ENCODE peak calls at places on chromosomes 5 and 9, in seven cellular contexts. N, X, A, Q, Z, P and E are unnamed samples.

GRCh38 chr9:5422276-5422675 is 15.4 kb downstream of the PLGRKT start:
- DNase-seq in N (no peak), X (no peak), A (no peak), Q (no peak), Z (no peak), P (no peak), E (no peak)

GRCh38 chr5:15577132-15577531 is 77.2 kb downstream of the FBXL7 start:
- DNase-seq in N (no peak), X (no peak), A (no peak), Q (no peak), Z (no peak), P (no peak), E (no peak)

GRCh38 chr9:136711751-136712689 is at the start of gene DIPK1B:
- DNase-seq in N (no peak), X (peak), A (no peak), Q (peak), Z (peak), P (no peak), E (peak)

GRCh38 chr9:127816728-127817127 is 14.0 kb downstream of the FPGS start:
- DNase-seq in N (no peak), X (no peak), A (no peak), Q (no peak), Z (no peak), P (no peak), E (no peak)

GRCh38 chr5:31172881-31173280 is 20.6 kb upstream of the CDH6 start:
- DNase-seq in N (no peak), X (no peak), A (no peak), Q (peak), Z (no peak), P (no peak), E (no peak)

GRCh38 chr9:128026255-128027165 is 40.6 kb downstream of the NAIF1 start:
- DNase-seq in N (no peak), X (no peak), A (no peak), Q (no peak), Z (no peak), P (no peak), E (no peak)

GRCh38 chr5:152547202-152547601 is 142.1 kb upstream of the NMUR2 start:
- DNase-seq in N (no peak), X (no peak), A (no peak), Q (no peak), Z (no peak), P (no peak), E (no peak)

GRCh38 chr9:68416891-68417570 is 60.6 kb downstream of the PGM5 start:
- DNase-seq in N (peak), X (peak), A (no peak), Q (peak), Z (peak), P (peak), E (peak)

GRCh38 chr5:178392386-178392785 is 159.8 kb upstream of the PHYKPL start:
- DNase-seq in N (no peak), X (no peak), A (no peak), Q (no peak), Z (no peak), P (no peak), E (no peak)

GRCh38 chr9:91408475-91408874 is 15.2 kb downstream of the NFIL3 start:
- DNase-seq in N (no peak), X (no peak), A (peak), Q (peak), Z (no peak), P (no peak), E (no peak)

GRCh38 chr9:114284316-114285060 is 38.4 kb upstream of the ORM1 start:
- DNase-seq in N (no peak), X (no peak), A (no peak), Q (no peak), Z (no peak), P (no peak), E (no peak)

GRCh38 chr5:103674321-103674720 is 111.7 kb upstream of the NUDT12 start:
- DNase-seq in N (no peak), X (no peak), A (no peak), Q (no peak), Z (no peak), P (no peak), E (no peak)

GRCh38 chr5:120991569-120991968 is 527.5 kb downstream of the PRR16 start:
- DNase-seq in N (no peak), X (no peak), A (no peak), Q (no peak), Z (no peak), P (no peak), E (no peak)

GRCh38 chr9:20355022-20355421 is 267.3 kb downstream of the MLLT3 start:
- DNase-seq in N (peak), X (no peak), A (peak), Q (peak), Z (no peak), P (no peak), E (no peak)

GRCh38 chr5:73997936-73998335 is 371.9 kb downstream of the ARHGEF28 start:
- DNase-seq in N (no peak), X (no peak), A (peak), Q (peak), Z (no peak), P (no peak), E (no peak)

GRCh38 chr9:36815023-36815422 is 219.0 kb downstream of the PAX5 start:
- DNase-seq in N (no peak), X (no peak), A (no peak), Q (no peak), Z (no peak), P (no peak), E (no peak)

GRCh38 chr9:105908069-105908468 is 213.7 kb downstream of the TMEM38B start:
- DNase-seq in N (peak), X (no peak), A (no peak), Q (no peak), Z (no peak), P (no peak), E (no peak)

GRCh38 chr5:130158036-130158435 is 253.8 kb downstream of the CHSY3 start:
- DNase-seq in N (no peak), X (no peak), A (no peak), Q (no peak), Z (no peak), P (no peak), E (no peak)

GRCh38 chr9:117691367-117691766 is 12.8 kb upstream of the TLR4 start:
- DNase-seq in N (no peak), X (no peak), A (no peak), Q (no peak), Z (no peak), P (no peak), E (no peak)

GRCh38 chr5:123097483-123097870 is 8.4 kb downstream of the PRDM6 start:
- DNase-seq in N (no peak), X (no peak), A (no peak), Q (no peak), Z (no peak), P (no peak), E (no peak)

GRCh38 chr5:123095694-123096120 is 6.7 kb downstream of the PRDM6 start:
- DNase-seq in N (no peak), X (no peak), A (no peak), Q (no peak), Z (no peak), P (no peak), E (no peak)

GRCh38 chr5:123097871-123098735 is 9.1 kb downstream of the PRDM6 start:
- DNase-seq in N (no peak), X (no peak), A (no peak), Q (no peak), Z (peak), P (no peak), E (peak)

GRCh38 chr5:123098767-123099513 is 9.9 kb downstream of the PRDM6 start:
- DNase-seq in N (no peak), X (no peak), A (no peak), Q (no peak), Z (peak), P (no peak), E (peak)

GRCh38 chr5:123099514-123100151 is 10.6 kb downstream of the PRDM6 start:
- DNase-seq in N (no peak), X (no peak), A (no peak), Q (no peak), Z (peak), P (peak), E (peak)
- H3K4me3 ChIP-seq in N (no peak), X (no peak), A (peak), Q (no peak), Z (peak), P (peak), E (peak)

DNA sequence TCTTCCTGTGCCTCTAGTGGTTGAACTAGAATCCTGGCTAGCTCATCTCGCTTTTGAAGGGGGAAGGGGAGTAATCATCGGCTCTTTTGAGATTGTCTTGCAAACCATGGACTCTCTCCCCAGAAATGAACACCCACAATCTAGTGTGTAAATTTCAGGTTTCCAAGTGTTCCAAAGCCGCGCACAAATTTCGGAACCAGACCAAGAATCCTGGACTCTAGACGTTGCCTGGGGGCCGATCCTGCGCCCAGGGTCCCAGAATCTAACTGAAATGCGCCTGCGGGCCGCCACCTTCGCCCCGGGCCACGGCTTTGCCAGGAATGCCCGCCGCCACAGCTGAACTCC is 4.8 kb upstream of the FOXE1 start:
- DNase-seq in N (no peak), X (no peak), A (no peak), Q (no peak), Z (peak), P (no peak), E (peak)
- TF ChIP-seq EZH2 in N (no peak), X (no peak), A (no peak), Q (peak), Z (peak), P (no peak), E (peak)

GRCh38 chr9:116152941-116153764 is 438 bp upstream of the PAPPA start:
- DNase-seq in N (peak), X (peak), A (peak), Q (peak), Z (peak), P (no peak), E (peak)

GRCh38 chr9:116155700-116156045 is 2.1 kb downstream of the PAPPA start:
- DNase-seq in N (no peak), X (peak), A (peak), Q (peak), Z (peak), P (no peak), E (peak)

GRCh38 chr9:116154976-116155699 is 1.5 kb downstream of the PAPPA start:
- DNase-seq in N (no peak), X (peak), A (peak), Q (peak), Z (peak), P (no peak), E (peak)

GRCh38 chr9:116153765-116154333 is at the start of gene PAPPA:
- DNase-seq in N (no peak), X (peak), A (no peak), Q (peak), Z (no peak), P (no peak), E (peak)

DNA sequence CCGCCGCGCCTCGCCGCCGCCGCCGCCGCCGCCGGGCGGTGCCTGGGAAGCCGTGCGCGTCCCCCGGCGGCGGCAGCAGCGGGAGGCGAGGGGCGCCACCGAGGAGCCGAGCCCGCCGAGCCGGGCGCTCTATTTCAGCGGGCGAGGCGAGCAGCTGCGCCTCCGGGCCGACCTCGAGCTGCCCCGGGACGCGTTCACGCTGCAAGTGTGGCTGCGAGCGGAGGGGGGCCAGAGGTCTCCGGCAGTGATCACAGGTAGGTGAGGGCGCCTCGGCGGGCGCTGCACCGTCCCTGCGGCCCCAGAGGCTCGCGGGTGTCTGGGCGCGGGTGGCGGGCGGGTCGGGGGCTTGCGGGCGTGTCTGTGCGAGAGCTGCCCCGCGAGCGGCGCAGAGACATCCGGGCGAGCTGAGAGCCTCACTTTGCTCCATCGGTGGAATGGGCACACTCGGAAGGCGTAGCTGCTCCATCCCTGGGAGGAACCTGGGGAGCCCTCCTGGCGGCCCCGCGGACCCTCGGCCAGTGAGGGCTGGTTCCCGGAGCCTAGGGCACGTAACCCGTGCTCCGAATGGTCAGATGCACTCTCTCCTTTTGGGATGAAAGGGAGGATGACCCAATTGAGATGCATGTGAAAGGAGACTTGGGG is 864 bp downstream of the PAPPA start:
- DNase-seq in N (no peak), X (peak), A (no peak), Q (peak), Z (peak), P (no peak), E (peak)
- H3K4me3 ChIP-seq in N (no peak), X (peak), A (peak), Q (peak), Z (peak), P (no peak), E (peak)

DNA sequence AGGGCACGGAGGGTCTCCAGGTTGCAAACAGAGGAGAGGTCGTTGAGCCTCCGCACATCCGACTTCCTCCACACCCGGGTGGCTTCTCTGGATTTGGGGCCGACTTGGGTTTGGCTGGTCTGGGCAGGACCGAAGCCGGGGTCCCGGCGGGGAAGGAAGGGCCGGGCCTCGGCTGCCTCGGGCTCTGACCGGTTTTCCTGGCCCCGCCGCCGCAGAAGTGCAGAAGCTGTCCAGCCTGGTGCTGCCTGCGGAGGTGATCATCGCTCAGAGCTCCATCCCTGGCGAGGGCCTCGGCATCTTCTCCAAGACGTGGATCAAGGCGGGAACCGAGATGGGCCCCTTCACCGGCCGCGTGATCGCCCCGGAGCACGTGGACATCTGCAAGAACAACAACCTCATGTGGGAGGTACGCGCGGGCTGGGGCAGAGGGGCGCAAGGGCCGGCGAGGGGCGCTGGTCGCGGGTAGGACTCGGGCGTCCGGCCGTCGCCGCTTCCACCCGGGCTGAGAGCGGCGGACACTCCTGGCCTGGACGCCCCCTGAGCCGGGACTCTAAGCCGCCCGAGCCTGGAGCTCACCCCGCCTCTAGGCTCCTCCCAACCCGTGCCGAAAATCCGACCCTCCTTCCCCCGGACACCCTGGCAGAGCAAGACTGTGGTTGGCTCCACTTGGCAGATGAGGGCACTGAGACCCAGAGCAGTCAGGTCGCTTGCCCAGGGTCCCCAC is 2.2 kb downstream of the PRDM12 start:
- DNase-seq in N (no peak), X (no peak), A (no peak), Q (no peak), Z (peak), P (no peak), E (peak)
- TF ChIP-seq EZH2 in N (no peak), X (no peak), A (no peak), Q (no peak), Z (peak), P (no peak), E (peak)

GRCh38 chr5:68253612-68254341 is 38.2 kb downstream of the PIK3R1 start:
- DNase-seq in N (no peak), X (peak), A (no peak), Q (peak), Z (no peak), P (no peak), E (no peak)
- H3K4me3 ChIP-seq in N (no peak), X (peak), A (no peak), Q (no peak), Z (no peak), P (no peak), E (no peak)